ENCODE peak calls at places on chromosomes 6 and 20, in five cellular contexts. N is NCI-H82, O is coronary artery, Q is HFFc6, S is substantia nigra. U is an unnamed sample.

GRCh38 chr6:125732398-125732797 is 17.0 kb upstream of the HEY2 start:
- DNase-seq in O (no peak), Q (no peak), N (peak), S (no peak), U (no peak)

GRCh38 chr6:154621611-154622010 is 111.1 kb upstream of the CNKSR3 start:
- DNase-seq in Q (no peak), O (no peak), N (no peak), S (no peak), U (no peak)

GRCh38 chr20:1844723-1845523 is 50.3 kb upstream of the SIRPA start:
- DNase-seq in Q (no peak), O (no peak), N (no peak), S (peak), U (peak)

GRCh38 chr6:47034919-47035318 is 7.2 kb downstream of the ADGRF1 start:
- DNase-seq in S (no peak), Q (peak), N (peak), O (no peak), U (peak)

GRCh38 chr6:69138893-69139494 is 503.9 kb downstream of the ADGRB3 start:
- DNase-seq in N (no peak), S (no peak), O (no peak), Q (no peak), U (no peak)

GRCh38 chr6:14506656-14507242 is 389.2 kb downstream of the CD83 start:
- DNase-seq in O (no peak), S (no peak), Q (no peak), N (no peak), U (no peak)

GRCh38 chr6:8707956-8708772 is 272.8 kb upstream of the SLC35B3 start:
- DNase-seq in Q (peak), S (peak), N (peak), O (no peak), U (peak)

GRCh38 chr6:119040636-119041035 is 37.8 kb downstream of the FAM184A start:
- DNase-seq in Q (no peak), S (no peak), O (no peak), N (no peak), U (no peak)

GRCh38 chr6:128697392-128697689 is 176.9 kb upstream of the PTPRK start:
- DNase-seq in N (no peak), O (no peak), Q (no peak), S (no peak), U (no peak)

GRCh38 chr6:121868191-121868590 is 432.7 kb downstream of the GJA1 start:
- DNase-seq in S (no peak), N (no peak), O (no peak), Q (peak), U (no peak)

GRCh38 chr6:73081955-73082354 is 143.3 kb downstream of the KHDC1L start:
- DNase-seq in S (no peak), O (no peak), N (no peak), Q (no peak), U (no peak)

GRCh38 chr6:35728663-35729348 is 8.0 kb upstream of the ARMC12 start:
- DNase-seq in S (peak), Q (no peak), O (no peak), N (no peak), U (peak)

GRCh38 chr20:1422756-1423155 is 29.9 kb upstream of the FKBP1A start:
- DNase-seq in S (no peak), O (no peak), Q (no peak), N (no peak), U (no peak)

U was measured in globus pallidus.